ENCODE peak calls at places on chromosomes 7 and 10, in four cellular contexts. L is right lobe of liver, T is left ventricle myocardium inferior, B is H1. G is an unnamed sample.

GRCh38 chr7:135194494-135195095 is 16.7 kb downstream of the WDR91 start:
- DNase-seq in T (no peak), B (no peak), L (no peak), G (no peak)

GRCh38 chr10:23099079-23099478 is 3.7 kb downstream of the MSRB2 start:
- DNase-seq in T (no peak), B (no peak), L (no peak), G (no peak)

GRCh38 chr7:129376778-129377700 is 57.2 kb upstream of the STRIP2 start:
- DNase-seq in T (no peak), B (no peak), L (no peak), G (no peak)

GRCh38 chr10:43313901-43314300 is 47.0 kb upstream of the RASGEF1A start:
- DNase-seq in L (no peak), B (no peak), T (no peak), G (no peak)

GRCh38 chr7:129923709-129924108 is 29.1 kb downstream of the UBE2H start:
- DNase-seq in T (no peak), L (no peak), B (no peak), G (no peak)

GRCh38 chr10:68137174-68137573 is 27.9 kb downstream of the MYPN start:
- DNase-seq in T (no peak), B (no peak), L (no peak), G (no peak)

GRCh38 chr10:56622335-56622973 is 261.4 kb upstream of the ZWINT start:
- DNase-seq in T (no peak), B (no peak), L (no peak), G (no peak)

GRCh38 chr7:22697897-22698645 is 28.9 kb upstream of the IL6 start:
- DNase-seq in L (no peak), T (no peak), B (no peak), G (no peak)

GRCh38 chr7:27546610-27547009 is 116.1 kb downstream of the HIBADH start:
- DNase-seq in B (no peak), L (no peak), T (no peak), G (no peak)

GRCh38 chr10:52423369-52423768 is 109.3 kb downstream of the DKK1 start:
- DNase-seq in B (no peak), L (no peak), T (no peak), G (no peak)

GRCh38 chr7:128444242-128444641 is 11.4 kb upstream of the HILPDA start:
- DNase-seq in L (no peak), B (no peak), T (no peak), G (no peak)

GRCh38 chr7:134885967-134886352 is 100.3 kb upstream of the AGBL3 start:
- DNase-seq in L (no peak), B (no peak), T (no peak), G (no peak)

GRCh38 chr10:73838827-73839226 is 27.4 kb upstream of the NDST2 start:
- DNase-seq in B (no peak), T (no peak), L (no peak), G (no peak)

GRCh38 chr7:137978464-137979237 is 23.2 kb downstream of the CREB3L2 start:
- DNase-seq in B (no peak), L (no peak), T (peak; percentile 52), G (peak; percentile 58)

GRCh38 chr7:25739096-25739495 is 412.9 kb upstream of the NFE2L3 start:
- DNase-seq in L (no peak), B (no peak), T (no peak), G (no peak)

GRCh38 chr10:14146501-14146900 is 184.2 kb downstream of the FRMD4A start:
- DNase-seq in L (no peak), T (no peak), B (no peak), G (no peak)

GRCh38 chr10:130634796-130635195 is 498.6 kb downstream of the GLRX3 start:
- DNase-seq in L (no peak), B (no peak), T (no peak), G (no peak)

GRCh38 chr10:27911645-27912044 is 87.2 kb downstream of the ODAD2 start:
- DNase-seq in T (no peak), L (no peak), B (no peak), G (no peak)

GRCh38 chr10:67011981-67012380 is 86.1 kb downstream of the LRRTM3 start:
- DNase-seq in T (no peak), B (no peak), L (no peak), G (no peak)

GRCh38 chr10:36256166-36256565 is 614.1 kb upstream of the FZD8 start:
- DNase-seq in B (no peak), L (no peak), T (no peak), G (no peak)

GRCh38 chr7:42237162-42237821 is at the start of gene GLI3:
- DNase-seq in T (peak; percentile 88), L (peak; percentile 51), B (no peak), G (peak; percentile 68)

GRCh38 chr7:116779921-116780320 is 82.5 kb upstream of the CAPZA2 start:
- DNase-seq in L (no peak), B (no peak), T (no peak), G (no peak)

GRCh38 chr7:74525881-74526280 is 72.2 kb downstream of the GTF2IRD1 start:
- DNase-seq in L (no peak), T (no peak), B (peak; percentile 27), G (no peak)

GRCh38 chr7:93921607-93922446 is at the start of gene GNG11:
- DNase-seq in B (peak; percentile 10), L (peak; percentile 65), T (peak; percentile 90), G (peak; percentile 44)

GRCh38 chr7:106767073-106767472 is 98.0 kb upstream of the PIK3CG start:
- DNase-seq in L (no peak), T (no peak), B (no peak), G (no peak)

GRCh38 chr7:123601530-123601929 is at the start of gene ASB15:
- DNase-seq in T (no peak), B (no peak), L (no peak), G (peak; percentile 84)

GRCh38 chr10:13651969-13652720 is 65.4 kb downstream of the PRPF18 start:
- DNase-seq in B (no peak), L (no peak), T (no peak), G (no peak)

GRCh38 chr10:124211921-124212320 is 118.5 kb upstream of the CHST15 start:
- DNase-seq in L (no peak), T (no peak), B (no peak), G (no peak)

GRCh38 chr10:124636271-124636993 is 107.7 kb downstream of the FAM53B start:
- DNase-seq in L (no peak), T (no peak), B (no peak), G (no peak)

GRCh38 chr10:102675151-102675886 is 31.0 kb downstream of the TRIM8 start:
- DNase-seq in B (no peak), L (no peak), T (no peak), G (no peak)

GRCh38 chr7:41459623-41460256 is 243.2 kb downstream of the INHBA start:
- DNase-seq in B (no peak), T (no peak), L (peak; percentile 59), G (no peak)

GRCh38 chr10:47165168-47165710 is 134.8 kb upstream of the GDF10 start:
- DNase-seq in L (no peak), T (no peak), B (no peak), G (no peak)
- H3K4me3 ChIP-seq in L (no peak overlapping the region), T (peak overlapping the region; percentile 48), B (no peak overlapping the region), G (peak overlapping the region; percentile 17)

GRCh38 chr7:84193787-84194186 is 802 bp downstream of the SEMA3A start:
- DNase-seq in B (no peak), L (no peak), T (no peak), G (no peak)

GRCh38 chr7:84196007-84196551 is 1.5 kb upstream of the SEMA3A start:
- DNase-seq in B (no peak), L (no peak), T (no peak), G (no peak)

GRCh38 chr7:84191842-84192241 is 2.7 kb downstream of the SEMA3A start:
- DNase-seq in B (no peak), T (no peak), L (no peak), G (no peak)

GRCh38 chr7:84194484-84195260 is at the start of gene SEMA3A:
- DNase-seq in T (no peak), L (no peak), B (no peak), G (peak; percentile 11)

DNA sequence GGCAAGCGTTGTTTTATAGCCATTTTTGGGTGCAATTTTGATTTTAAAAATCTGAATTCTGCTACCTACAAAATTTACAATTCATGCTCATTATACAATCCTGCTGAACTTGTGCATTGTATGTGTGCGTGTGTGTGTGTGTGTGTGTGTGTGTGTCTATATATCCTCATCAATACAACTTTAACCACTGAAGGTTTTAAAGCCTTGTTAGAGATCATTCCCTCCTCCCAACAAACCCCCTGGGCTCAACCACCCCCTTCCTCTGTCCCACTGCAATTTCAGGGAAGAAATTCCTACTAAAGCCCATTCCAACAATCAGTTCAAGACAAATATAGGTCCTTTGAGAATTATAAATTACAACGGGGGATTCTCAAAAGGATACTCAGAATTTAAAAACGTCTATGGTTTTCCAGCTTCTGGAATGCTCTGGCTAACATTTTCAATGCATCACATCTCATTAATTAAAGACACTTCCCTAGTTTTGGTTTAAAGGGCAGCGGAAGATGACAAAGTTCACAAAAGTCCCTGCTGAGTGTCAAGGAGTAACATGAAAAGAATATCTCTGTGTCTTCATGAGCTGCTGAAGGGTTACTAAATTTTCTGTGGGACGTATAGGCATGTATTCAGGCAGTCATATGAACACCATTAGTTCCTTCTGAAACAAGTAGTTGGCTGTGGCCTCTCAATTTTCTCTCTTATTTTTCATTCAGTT is 862 bp upstream of the SEMA3A start:
- DNase-seq in L (no peak), B (no peak), T (no peak), G (no peak)
- H3K27ac ChIP-seq in L (no peak overlapping the region), B (no peak overlapping the region), T (no peak overlapping the region), G (no peak overlapping the region)

GRCh38 chr7:155207335-155208002 is 90.2 kb upstream of the INSIG1 start:
- DNase-seq in B (no peak), L (no peak), T (no peak), G (no peak)
- H3K4me1 ChIP-seq in B (peaks cover 14% of the 10 kb centered on the region), L (no peaks in the 10 kb centered on the region), T (peaks cover 18% of the 10 kb centered on the region), G (peaks cover 12% of the 10 kb centered on the region)

GRCh38 chr7:7188091-7188490 is 5.7 kb downstream of the C1GALT1 start:
- DNase-seq in T (no peak), L (no peak), B (no peak), G (no peak)

GRCh38 chr7:7185382-7185989 is 3.1 kb downstream of the C1GALT1 start:
- DNase-seq in L (no peak), T (no peak), B (no peak), G (no peak)

GRCh38 chr7:7191137-7191536 is 8.8 kb downstream of the C1GALT1 start:
- DNase-seq in T (no peak), L (no peak), B (no peak), G (no peak)

GRCh38 chr7:7188742-7189141 is 6.4 kb downstream of the C1GALT1 start:
- DNase-seq in T (no peak), B (no peak), L (no peak), G (no peak)

GRCh38 chr7:7190142-7190541 is 7.8 kb downstream of the C1GALT1 start:
- DNase-seq in T (no peak), B (no peak), L (no peak), G (no peak)
- H3K4me3 ChIP-seq in T (no peak overlapping the region), B (no peak overlapping the region), L (no peak overlapping the region), G (no peak overlapping the region)